ENCODE peak calls at places on chromosome 1, in five cellular contexts. S is stomach, J is fibroblast of pulmonary artery, M is bronchial epithelial cell, G is heart left ventricle. U is an unnamed sample.
A peak's percentile ranks its signal among the peaks of the same experiment; 100 is the strongest.

GRCh38 chr1:11613347-11613746 is 40.9 kb downstream of the FBXO2 start:
- DNase-seq in J (no peak), S (no peak), M (no peak), G (no peak), U (no peak)

GRCh38 chr1:67987046-67987799 is 63.2 kb downstream of the DIRAS3 start:
- DNase-seq in G (no peak), S (no peak), M (peak; percentile 17), J (peak; percentile 94), U (no peak)

GRCh38 chr1:18730321-18730720 is 99.7 kb downstream of the PAX7 start:
- DNase-seq in S (no peak), G (no peak), J (no peak), M (no peak), U (no peak)

GRCh38 chr1:19682257-19682656 is 17.6 kb downstream of the HTR6 start:
- DNase-seq in J (peak; percentile 80), G (no peak), S (no peak), M (peak; percentile 70), U (peak; percentile 85)

GRCh38 chr1:182246783-182247182 is 144.8 kb downstream of the GLUL start:
- DNase-seq in G (no peak), S (peak; percentile 81), J (no peak), M (peak; percentile 62), U (no peak)

GRCh38 chr1:40755052-40755451 is 28.5 kb upstream of the KCNQ4 start:
- DNase-seq in M (peak; percentile 20), J (peak; percentile 88), S (no peak), G (no peak), U (no peak)

GRCh38 chr1:156164465-156164831 is 11.1 kb downstream of the SEMA4A start:
- DNase-seq in M (no peak), G (no peak), S (no peak), J (no peak), U (no peak)

GRCh38 chr1:227316941-227317540 is 1.3 kb downstream of the CDC42BPA start:
- DNase-seq in M (no peak), J (peak; percentile 35), S (no peak), G (no peak), U (no peak)

GRCh38 chr1:111988377-111988742 is 1.1 kb downstream of the KCND3 start:
- DNase-seq in S (no peak), J (no peak), G (no peak), M (no peak), U (no peak)

GRCh38 chr1:4656533-4657140 is 2.2 kb downstream of the AJAP1 start:
- DNase-seq in M (no peak), J (no peak), S (no peak), G (no peak), U (no peak)

GRCh38 chr1:4657244-4657789 is 2.9 kb downstream of the AJAP1 start:
- DNase-seq in G (no peak), S (no peak), J (no peak), M (no peak), U (no peak)

GRCh38 chr1:4654764-4655673 is 610 bp downstream of the AJAP1 start:
- DNase-seq in J (no peak), S (no peak), G (no peak), M (no peak), U (no peak)

GRCh38 chr1:4653796-4654715 is at the start of gene AJAP1:
- DNase-seq in S (no peak), G (no peak), J (no peak), M (no peak), U (no peak)

DNA sequence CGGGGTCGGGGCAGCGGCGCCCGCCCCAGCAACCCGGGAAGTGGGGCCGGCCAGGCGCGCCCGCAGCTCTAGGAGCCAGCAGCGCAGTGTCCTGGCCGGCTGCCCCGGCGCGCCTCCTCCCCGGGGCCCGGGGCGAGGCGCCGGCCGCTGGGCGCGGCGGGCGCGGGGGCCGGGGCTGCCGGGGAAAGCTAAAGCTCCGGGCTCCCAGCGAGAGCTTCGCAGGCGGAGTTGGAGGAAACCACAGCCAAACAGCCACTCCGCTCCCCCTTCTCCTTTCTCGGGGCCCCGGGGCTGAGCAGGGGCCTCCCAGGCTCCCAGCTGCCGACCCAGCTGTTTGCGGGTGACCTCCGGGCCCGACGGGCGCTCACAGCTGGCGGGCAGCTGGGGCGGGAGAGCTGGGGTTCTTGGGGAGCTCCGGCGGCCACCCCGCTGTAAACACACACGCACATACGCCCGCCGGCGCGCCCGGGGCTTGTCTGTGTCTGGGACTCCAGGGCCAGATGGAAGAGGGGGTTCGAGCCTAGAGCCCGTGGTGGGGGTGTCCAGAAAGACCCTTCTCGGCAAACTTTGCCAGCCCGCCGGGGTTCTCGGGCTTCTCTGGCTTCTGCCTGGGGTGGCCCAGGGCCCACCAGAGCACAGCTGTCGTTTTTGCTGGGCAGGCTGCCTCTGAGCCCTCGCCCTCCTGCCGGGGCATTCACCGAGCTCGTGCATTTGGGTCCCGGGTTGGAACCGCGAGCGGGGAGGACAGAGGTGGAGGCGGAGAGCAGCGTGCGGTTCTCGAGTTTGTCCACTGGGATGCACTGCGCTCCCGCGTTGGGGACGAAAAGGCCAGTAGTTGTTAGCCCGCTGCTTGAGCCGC is 1.5 kb downstream of the AJAP1 start:
- DNase-seq in S (no peak), G (peak; percentile 42), J (peak; percentile 11), M (peak; percentile 30), U (peak; percentile 5)
- TF ChIP-seq CTCF in S (peak; percentile 28), G (peak; percentile 33), J (no peak), M (peak; percentile 73), U (peak; percentile 42)

GRCh38 chr1:234669499-234669898 is 59.5 kb upstream of the IRF2BP2 start:
- DNase-seq in S (no peak), J (no peak), M (no peak), G (no peak), U (no peak)
- H3K4me3 ChIP-seq in S (no peak overlapping the region), J (no peak overlapping the region), M (no peak overlapping the region), G (no peak overlapping the region), U (no peak overlapping the region)

DNA sequence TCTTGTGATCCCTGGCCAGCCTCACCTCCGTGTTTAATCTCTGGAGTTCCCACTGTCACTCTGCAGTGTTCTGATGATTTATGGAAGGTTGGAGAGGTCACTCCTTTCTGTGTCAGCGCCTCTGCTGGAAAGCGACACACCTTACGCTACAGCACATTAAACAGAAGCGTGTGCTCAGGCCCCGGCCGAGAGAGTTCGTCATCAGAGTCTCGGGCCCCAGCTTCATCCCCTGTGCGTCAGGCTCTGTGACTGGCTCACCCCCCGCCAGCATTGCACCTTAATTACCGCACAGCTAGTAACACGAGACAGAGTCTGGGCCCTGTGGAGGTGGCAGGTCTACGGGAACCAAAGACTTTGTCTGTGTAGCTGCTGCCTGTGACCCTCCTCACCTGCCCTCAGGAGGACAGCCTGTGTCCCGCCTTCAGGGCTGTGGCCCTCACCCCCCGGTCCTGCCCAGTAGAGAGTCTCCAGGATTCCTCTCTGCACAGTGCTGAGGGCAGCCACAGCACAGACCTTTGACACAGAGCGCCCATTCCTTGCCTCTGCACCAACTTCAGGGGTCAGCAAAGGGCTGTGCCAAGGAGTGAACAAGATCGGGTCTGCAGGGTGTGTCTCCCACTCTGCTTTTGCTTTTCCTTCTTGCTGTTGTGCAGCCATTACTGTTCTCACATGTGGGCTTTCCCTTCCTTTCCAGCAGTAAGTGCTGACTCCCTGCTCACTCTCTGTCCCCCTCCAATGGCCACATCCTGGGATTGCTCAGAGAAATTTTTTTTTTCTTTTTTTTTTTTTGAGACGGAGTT is 157.6 kb downstream of the PGBD5 start:
- DNase-seq in S (no peak), J (peak; percentile 87), M (peak; percentile 27), G (peak; percentile 48), U (peak; percentile 46)
- TF ChIP-seq CTCF in S (peak; percentile 40), J (peak; percentile 84), M (peak; percentile 48), G (peak; percentile 54), U (peak; percentile 70)

GRCh38 chr1:234655328-234656069 is 45.5 kb upstream of the IRF2BP2 start:
- DNase-seq in J (no peak), M (no peak), S (no peak), G (no peak), U (no peak)
- H3K4me3 ChIP-seq in J (no peak overlapping the region), M (no peak overlapping the region), S (no peak overlapping the region), G (no peak overlapping the region), U (no peak overlapping the region)

GRCh38 chr1:91885331-91885715 is 628 bp downstream of the TGFBR3 start:
- DNase-seq in J (peak; percentile 18), S (peak; percentile 26), G (peak; percentile 40), M (no peak), U (no peak)

GRCh38 chr1:91885716-91886506 is at the start of gene TGFBR3:
- DNase-seq in S (peak; percentile 75), J (peak; percentile 96), M (peak; percentile 47), G (peak; percentile 93), U (no peak)

GRCh38 chr1:91881280-91881679 is 4.7 kb downstream of the TGFBR3 start:
- DNase-seq in S (no peak), M (no peak), G (no peak), J (no peak), U (no peak)

GRCh38 chr1:91884459-91885290 is 1.3 kb downstream of the TGFBR3 start:
- DNase-seq in G (peak; percentile 26), M (peak; percentile 15), J (peak; percentile 29), S (peak; percentile 27), U (no peak)

GRCh38 chr1:91883470-91883869 is 2.5 kb downstream of the TGFBR3 start:
- DNase-seq in S (no peak), M (peak; percentile 47), J (peak; percentile 67), G (no peak), U (no peak)
- TF ChIP-seq CTCF in S (peak; percentile 32), M (peak; percentile 39), J (peak; percentile 61), G (peak; percentile 42), U (peak; percentile 45)

DNA sequence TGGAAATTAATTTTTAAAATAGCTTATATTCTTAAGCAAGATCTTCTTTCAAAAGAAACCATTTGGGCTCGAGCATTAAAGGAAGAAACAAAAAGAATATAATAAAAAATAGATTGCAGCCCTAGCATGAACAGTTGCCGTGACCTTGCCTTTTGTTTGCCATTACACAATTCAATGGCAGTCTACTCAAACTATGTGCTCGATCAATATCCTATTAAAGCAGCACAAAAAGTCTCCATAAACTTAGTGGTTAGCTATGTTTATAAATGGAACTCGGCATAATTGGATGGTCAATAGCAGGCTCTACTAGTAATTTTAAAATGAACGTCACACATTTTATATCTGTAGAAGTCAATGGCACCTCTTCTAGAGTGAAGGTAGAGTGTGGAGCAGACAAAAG is 256.5 kb downstream of the NFIA start:
- DNase-seq in J (no peak), G (no peak), S (no peak), M (no peak), U (no peak)
- H3K4me3 ChIP-seq in J (no peak overlapping the region), G (peak overlapping the region; percentile 10), S (no peak overlapping the region), M (no peak overlapping the region), U (no peak overlapping the region)

GRCh38 chr1:109112056-109112651 is 1.8 kb upstream of the ELAPOR1 start:
- DNase-seq in J (peak; percentile 47), M (peak; percentile 46), S (no peak), G (no peak), U (no peak)
- TF ChIP-seq CTCF in J (peak; percentile 27), M (peak; percentile 35), S (no peak), G (no peak), U (no peak)

DNA sequence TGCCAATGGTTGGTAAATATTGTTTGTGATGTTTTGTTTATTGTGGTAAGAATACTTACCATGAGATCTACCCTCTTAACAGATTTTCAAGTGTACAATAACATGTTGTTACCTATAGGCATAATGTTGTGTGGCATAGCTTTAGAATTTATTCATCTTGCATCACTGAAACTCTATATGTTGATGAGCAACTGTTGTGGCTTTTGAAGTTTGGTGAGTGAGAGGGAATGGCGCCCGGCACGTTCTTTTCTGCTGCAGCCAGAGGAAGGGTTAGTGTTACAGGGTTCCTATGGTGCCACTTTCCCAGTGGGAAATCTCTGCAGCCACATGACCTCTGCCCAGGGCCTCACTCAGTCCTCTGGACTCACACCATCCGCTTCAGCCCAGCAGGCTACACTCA is 342.5 kb upstream of the ADGRL2 start:
- DNase-seq in J (no peak), G (no peak), S (no peak), M (peak; percentile 78), U (no peak)
- H3K4me3 ChIP-seq in J (no peak overlapping the region), G (no peak overlapping the region), S (no peak overlapping the region), M (no peak overlapping the region), U (no peak overlapping the region)